ENCODE peak calls at places on chromosomes 4 and X, in four cellular contexts. G, H, D and B are unnamed samples. For H3K36me3, the result is how much of the 10 kb centered on the place peaks cover.

GRCh38 chr4:122534776-122535175 is 78.3 kb upstream of the IL2 start:
- DNase-seq in G (no peak), H (no peak), D (no peak), B (no peak)

GRCh38 chr4:99722662-99723061 is 65.0 kb upstream of the C4orf54 start:
- DNase-seq in G (no peak), H (no peak), D (no peak), B (no peak)

GRCh38 chr4:177008071-177008835 is 215.5 kb upstream of the VEGFC start:
- DNase-seq in G (no peak), H (no peak), D (no peak), B (no peak)

GRCh38 chrX:153926594-153926862 is 464 bp upstream of the ARHGAP4 start:
- DNase-seq in G (no peak), H (no peak), D (no peak), B (no peak)

GRCh38 chr4:112378858-112379257 is 81.7 kb downstream of the ALPK1 start:
- DNase-seq in G (no peak), H (no peak), D (no peak), B (no peak)

GRCh38 chr4:145732416-145732815 is 52.5 kb downstream of the C4orf51 start:
- DNase-seq in G (no peak), H (no peak), D (no peak), B (no peak)

GRCh38 chr4:29571322-29571721 is 1148.8 kb upstream of the PCDH7 start:
- DNase-seq in G (no peak), H (no peak), D (no peak), B (no peak)

GRCh38 chr4:732480-732879 is 26.8 kb downstream of the PCGF3 start:
- DNase-seq in G (no peak), H (no peak), D (no peak), B (no peak)

GRCh38 chrX:130179170-130179569 is 7.4 kb downstream of the RAB33A start:
- DNase-seq in G (no peak), H (no peak), D (no peak), B (no peak)

DNA sequence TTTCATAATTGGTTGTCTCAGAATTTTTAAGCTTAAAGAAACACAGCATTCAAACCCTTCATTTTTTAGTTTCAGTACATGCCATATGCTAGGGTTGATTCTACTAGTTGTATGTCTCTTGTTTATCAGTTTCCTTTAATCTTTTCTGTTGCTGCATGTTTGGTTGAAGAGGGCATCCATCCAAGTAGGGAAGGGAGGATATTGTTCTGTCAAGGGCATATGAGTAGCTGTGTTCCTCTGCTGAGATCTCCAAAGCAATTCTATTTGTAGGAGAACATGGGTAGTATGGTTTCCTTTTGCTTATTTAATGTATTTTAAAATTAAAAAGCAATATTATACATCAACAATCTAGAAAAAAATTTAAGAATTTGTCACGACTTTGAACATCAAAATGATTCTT is 167.7 kb downstream of the FHIP1A start:
- DNase-seq in G (no peak), H (no peak), D (no peak), B (no peak)
- H3K4me3 ChIP-seq in G (no peak), H (no peak), D (no peak), B (no peak)

GRCh38 chr4:76712564-76712963 is 185.4 kb downstream of the SOWAHB start:
- DNase-seq in G (no peak), H (no peak), D (no peak), B (no peak)
- H3K27ac ChIP-seq in G (no peak), H (no peak), D (no peak), B (no peak)

DNA sequence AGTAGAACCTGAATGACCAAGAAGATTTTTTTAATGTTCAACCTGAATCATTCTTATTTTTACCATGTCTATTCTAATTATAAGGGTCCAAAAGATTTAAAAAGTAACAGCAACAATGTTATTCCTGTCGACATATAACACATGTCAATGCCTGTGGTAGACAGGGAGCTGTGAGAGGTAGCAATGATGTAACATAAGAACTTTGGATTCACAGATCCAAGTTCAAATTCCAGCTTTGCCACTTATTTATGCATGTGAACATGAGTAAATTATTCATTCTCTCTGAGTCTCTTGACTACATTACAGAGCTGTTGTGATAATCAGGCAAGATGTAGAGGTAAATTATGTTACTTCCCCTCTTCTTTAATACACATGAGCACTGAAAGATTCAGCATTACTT is 54.5 kb downstream of the KLHL8 start:
- DNase-seq in G (no peak), H (no peak), D (no peak), B (no peak)
- H3K36me3 ChIP-seq in G (under half), H (under half), D (under half), B (under half)

DNA sequence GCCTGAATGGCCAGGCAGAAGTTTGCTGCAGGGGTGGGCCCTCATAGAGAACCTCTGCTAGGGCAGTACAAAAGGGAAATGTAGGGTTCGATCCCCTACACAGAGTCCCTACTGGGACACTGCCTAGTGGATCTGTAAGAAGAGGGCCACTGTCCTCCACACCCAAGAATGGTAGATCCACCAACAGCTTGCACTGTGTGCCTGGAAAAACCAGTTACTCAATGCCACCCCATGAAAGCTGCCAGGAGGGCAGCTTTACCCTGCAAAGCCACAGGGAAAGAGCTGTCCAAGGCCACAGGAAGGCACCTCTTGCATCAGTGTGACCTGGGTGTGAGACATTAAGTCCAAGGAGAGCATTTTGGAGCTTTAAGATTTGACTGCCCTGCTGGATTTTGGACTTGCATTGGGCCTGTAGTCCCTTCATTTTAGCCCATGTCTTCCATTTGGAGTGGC is 781.6 kb downstream of the TRAM1L1 start:
- DNase-seq in G (no peak), H (no peak), D (no peak), B (no peak)
- H3K4me3 ChIP-seq in G (no peak), H (no peak), D (no peak), B (no peak)

DNA sequence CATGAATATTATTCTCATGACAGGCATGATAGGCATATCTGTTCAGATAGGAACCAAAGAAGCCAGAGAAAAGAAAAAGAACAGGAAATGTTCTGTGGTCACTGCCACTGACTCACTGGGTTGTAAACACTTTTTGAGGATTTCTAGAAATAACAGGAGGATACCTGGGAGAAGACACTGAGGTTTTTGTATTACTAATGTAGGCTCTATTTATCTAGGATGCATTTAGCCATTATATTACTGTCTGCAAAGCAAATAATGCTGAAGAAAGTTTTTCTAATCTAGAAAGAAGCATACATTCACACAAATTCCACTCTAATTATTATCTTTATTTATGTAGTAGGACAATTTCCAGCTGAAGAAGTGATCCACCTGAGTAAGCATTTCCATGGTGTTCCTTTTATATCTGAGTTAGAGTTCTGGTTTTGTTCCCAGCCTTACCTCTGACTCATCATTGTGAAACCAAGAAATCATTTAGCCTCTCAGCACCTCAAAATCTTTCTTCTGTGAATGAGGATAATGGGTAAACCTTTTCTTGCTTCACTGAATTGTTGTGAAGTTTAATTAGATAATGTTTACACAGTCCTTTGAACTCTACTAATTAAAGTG is 40.2 kb upstream of the EPGN start:
- DNase-seq in G (no peak), H (no peak), D (no peak), B (no peak)
- H3K27ac ChIP-seq in G (no peak), H (no peak), D (no peak), B (no peak)

GRCh38 chr4:13601060-13601459 is 26.5 kb downstream of the BOD1L1 start:
- DNase-seq in G (no peak), H (no peak), D (no peak), B (no peak)
- H3K36me3 ChIP-seq in G (half or more), H (under half), D (under half), B (half or more)

GRCh38 chrX:79159800-79160199 is 15.3 kb downstream of the GPR174 start:
- DNase-seq in G (no peak), H (no peak), D (no peak), B (no peak)
- H3K4me3 ChIP-seq in G (no peak), H (no peak), D (no peak), B (no peak)

DNA sequence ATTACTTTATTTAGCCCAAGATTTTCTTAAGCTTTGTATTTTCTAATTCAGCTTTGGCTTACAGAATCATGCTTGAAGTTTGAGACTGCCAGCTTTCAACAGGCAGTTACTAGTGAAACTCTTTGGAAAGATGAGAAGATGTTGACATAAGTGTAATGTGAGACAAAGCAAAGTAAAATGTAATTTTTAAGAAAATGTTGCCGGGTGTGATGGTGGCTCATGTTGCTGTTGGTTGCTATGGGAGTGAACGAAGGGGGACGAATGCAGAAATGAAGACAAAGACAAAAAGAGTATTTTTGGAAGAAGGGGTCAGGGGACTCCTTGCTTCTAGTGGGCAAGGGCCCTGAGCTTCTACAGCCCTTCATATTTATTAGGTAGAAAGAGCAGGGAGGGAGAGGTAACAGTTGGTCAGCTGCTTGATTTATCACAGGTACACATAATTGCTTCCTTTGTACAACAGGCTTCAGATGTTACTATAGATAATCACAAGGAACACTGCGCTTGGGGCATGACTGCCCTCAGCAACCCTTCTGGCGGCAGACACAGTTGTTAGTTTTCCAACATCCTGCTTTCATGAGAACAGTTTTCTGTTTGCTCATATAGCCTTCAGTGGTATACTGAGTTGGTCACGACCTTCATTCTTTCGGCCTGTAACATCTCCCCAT is 11.9 kb upstream of the UGDH start:
- DNase-seq in G (no peak), H (no peak), D (no peak), B (no peak)
- H3K27ac ChIP-seq in G (no peak), H (no peak), D (no peak), B (no peak)